ENCODE peak calls at places on chromosomes 11 and 22, in eight cellular contexts. N is GM23248, T is tibial artery, C is hepatocyte, D is IMR-90, J is right lobe of liver, G is K562, W is Peyer's patch. V is an unnamed sample. For H3K4me1, the result is how much of the 10 kb centered on the place peaks cover.

GRCh38 chr11:112770017-112770416 is 191.2 kb upstream of the NCAM1 start:
- DNase-seq in N (no peak), T (no peak), C (no peak), D (no peak), J (no peak), G (no peak), W (no peak), V (no peak)

GRCh38 chr22:24542641-24543040 is 12.3 kb downstream of the GUCD1 start:
- DNase-seq in N (no peak), T (no peak), C (no peak), D (no peak), J (peak), G (no peak), W (no peak), V (no peak)

GRCh38 chr22:43281400-43281799 is 61.8 kb downstream of the SCUBE1 start:
- DNase-seq in N (no peak), T (no peak), C (no peak), D (no peak), J (no peak), G (no peak), W (no peak), V (no peak)

GRCh38 chr22:17627961-17628303 is 617 bp downstream of the ATP6V1E1 start:
- DNase-seq in N (peak), T (no peak), C (no peak), D (no peak), J (no peak), G (no peak), W (no peak), V (no peak)

GRCh38 chr11:92266821-92267220 is 42.2 kb downstream of the FAT3 start:
- DNase-seq in N (no peak), T (no peak), C (peak), D (no peak), J (peak), G (no peak), W (no peak), V (no peak)

GRCh38 chr22:30572840-30573593 is 1.4 kb downstream of the GAL3ST1 start:
- DNase-seq in N (peak), T (no peak), C (peak), D (no peak), J (no peak), G (no peak), W (peak), V (no peak)

GRCh38 chr22:20141186-20142077 is 9.4 kb downstream of the CCDC188 start:
- DNase-seq in N (peak), T (no peak), C (no peak), D (peak), J (no peak), G (no peak), W (no peak), V (no peak)

GRCh38 chr11:1574256-1575242 is 2.5 kb upstream of the DUSP8 start:
- DNase-seq in N (peak), T (peak), C (peak), D (peak), J (peak), G (peak), W (peak), V (peak)

GRCh38 chr11:45390407-45390806 is 104.3 kb upstream of the SYT13 start:
- DNase-seq in N (peak), T (no peak), C (no peak), D (no peak), J (peak), G (no peak), W (peak), V (no peak)

GRCh38 chr22:48798281-48799226 is 1029.1 kb downstream of the BRD1 start:
- DNase-seq in N (no peak), T (no peak), C (no peak), D (no peak), J (no peak), G (no peak), W (no peak), V (no peak)

GRCh38 chr11:92867913-92868619 is 101.4 kb upstream of the MTNR1B start:
- DNase-seq in N (no peak), T (no peak), C (peak), D (no peak), J (no peak), G (no peak), W (no peak), V (no peak)

GRCh38 chr11:97974798-97975498 is 1045.8 kb upstream of the CNTN5 start:
- DNase-seq in N (no peak), T (no peak), C (no peak), D (no peak), J (no peak), G (no peak), W (no peak), V (no peak)

GRCh38 chr11:17519486-17519885 is 24.7 kb downstream of the USH1C start:
- DNase-seq in N (no peak), T (no peak), C (no peak), D (no peak), J (no peak), G (no peak), W (no peak), V (no peak)

GRCh38 chr11:10263929-10264328 is 30.1 kb downstream of the SBF2 start:
- DNase-seq in N (peak), T (no peak), C (no peak), D (peak), J (no peak), G (no peak), W (no peak), V (no peak)

GRCh38 chr11:85663781-85664560 is 958 bp downstream of the CREBZF start:
- DNase-seq in N (peak), T (peak), C (peak), D (peak), J (peak), G (peak), W (peak), V (peak)

GRCh38 chr22:46815132-46815531 is 52.7 kb downstream of the TBC1D22A start:
- DNase-seq in N (no peak), T (no peak), C (no peak), D (no peak), J (peak), G (no peak), W (peak), V (peak)

GRCh38 chr22:41532908-41533825 is 11.1 kb downstream of the POLR3H start:
- DNase-seq in N (peak), T (peak), C (peak), D (peak), J (no peak), G (peak), W (peak), V (peak)

GRCh38 chr22:35987487-35987886 is 41.1 kb downstream of the RBFOX2 start:
- DNase-seq in N (peak), T (no peak), C (peak), D (peak), J (no peak), G (no peak), W (no peak), V (no peak)

GRCh38 chr22:38448945-38449745 is 5.9 kb downstream of the KCNJ4 start:
- DNase-seq in N (no peak), T (no peak), C (no peak), D (no peak), J (no peak), G (no peak), W (no peak), V (no peak)

GRCh38 chr11:79269923-79270322 is 170.9 kb downstream of the TENM4 start:
- DNase-seq in N (no peak), T (no peak), C (no peak), D (no peak), J (no peak), G (no peak), W (no peak), V (no peak)

GRCh38 chr22:45263790-45264269 is 20.9 kb upstream of the UPK3A start:
- DNase-seq in N (peak), T (peak), C (peak), D (peak), J (peak), G (peak), W (peak), V (peak)

GRCh38 chr11:124801014-124801413 is 808 bp upstream of the MSANTD2 start:
- DNase-seq in N (peak), T (no peak), C (peak), D (peak), J (no peak), G (no peak), W (no peak), V (no peak)

GRCh38 chr11:69852051-69852450 is 32.8 kb upstream of the FGF3 start:
- DNase-seq in N (no peak), T (no peak), C (no peak), D (no peak), J (no peak), G (no peak), W (no peak), V (no peak)

GRCh38 chr11:1302041-1302460 is 7.4 kb downstream of the TOLLIP start:
- DNase-seq in N (no peak), T (no peak), C (no peak), D (no peak), J (no peak), G (no peak), W (peak), V (peak)

GRCh38 chr11:29271616-29272015 is 745.2 kb downstream of the KCNA4 start:
- DNase-seq in N (no peak), T (no peak), C (no peak), D (peak), J (no peak), G (no peak), W (no peak), V (no peak)

GRCh38 chr11:23413057-23413456 is 552.8 kb upstream of the CCDC179 start:
- DNase-seq in N (no peak), T (no peak), C (no peak), D (peak), J (no peak), G (no peak), W (no peak), V (no peak)

GRCh38 chr11:4038973-4039372 is 55.6 kb upstream of the RRM1 start:
- DNase-seq in N (peak), T (no peak), C (no peak), D (peak), J (no peak), G (no peak), W (no peak), V (no peak)

GRCh38 chr11:61955416-61956135 is 5.4 kb downstream of the BEST1 start:
- DNase-seq in N (peak), T (no peak), C (peak), D (no peak), J (no peak), G (peak), W (no peak), V (peak)

GRCh38 chr22:40235418-40235817 is 57.7 kb downstream of the TNRC6B start:
- DNase-seq in N (peak), T (no peak), C (no peak), D (no peak), J (no peak), G (no peak), W (no peak), V (no peak)

GRCh38 chr11:130088909-130089668 is 19.4 kb downstream of the APLP2 start:
- DNase-seq in N (no peak), T (no peak), C (no peak), D (no peak), J (no peak), G (no peak), W (no peak), V (no peak)

GRCh38 chr11:123219066-123219697 is 24.1 kb upstream of the CLMP start:
- DNase-seq in N (peak), T (no peak), C (peak), D (peak), J (no peak), G (no peak), W (peak), V (no peak)

GRCh38 chr11:123060265-123061000 is 1.5 kb downstream of the HSPA8 start:
- DNase-seq in N (no peak), T (no peak), C (no peak), D (no peak), J (no peak), G (no peak), W (no peak), V (no peak)

GRCh38 chr11:34345991-34346480 is 11.8 kb downstream of the ABTB2 start:
- DNase-seq in N (peak), T (peak), C (no peak), D (peak), J (no peak), G (no peak), W (no peak), V (peak)

GRCh38 chr11:34346551-34346950 is 11.3 kb downstream of the ABTB2 start:
- DNase-seq in N (peak), T (peak), C (no peak), D (no peak), J (no peak), G (no peak), W (no peak), V (no peak)

GRCh38 chr11:34344410-34345011 is 13.3 kb downstream of the ABTB2 start:
- DNase-seq in N (no peak), T (no peak), C (no peak), D (no peak), J (no peak), G (no peak), W (no peak), V (no peak)

GRCh38 chr11:34343686-34344085 is 14.1 kb downstream of the ABTB2 start:
- DNase-seq in N (no peak), T (no peak), C (no peak), D (no peak), J (no peak), G (no peak), W (no peak), V (no peak)

DNA sequence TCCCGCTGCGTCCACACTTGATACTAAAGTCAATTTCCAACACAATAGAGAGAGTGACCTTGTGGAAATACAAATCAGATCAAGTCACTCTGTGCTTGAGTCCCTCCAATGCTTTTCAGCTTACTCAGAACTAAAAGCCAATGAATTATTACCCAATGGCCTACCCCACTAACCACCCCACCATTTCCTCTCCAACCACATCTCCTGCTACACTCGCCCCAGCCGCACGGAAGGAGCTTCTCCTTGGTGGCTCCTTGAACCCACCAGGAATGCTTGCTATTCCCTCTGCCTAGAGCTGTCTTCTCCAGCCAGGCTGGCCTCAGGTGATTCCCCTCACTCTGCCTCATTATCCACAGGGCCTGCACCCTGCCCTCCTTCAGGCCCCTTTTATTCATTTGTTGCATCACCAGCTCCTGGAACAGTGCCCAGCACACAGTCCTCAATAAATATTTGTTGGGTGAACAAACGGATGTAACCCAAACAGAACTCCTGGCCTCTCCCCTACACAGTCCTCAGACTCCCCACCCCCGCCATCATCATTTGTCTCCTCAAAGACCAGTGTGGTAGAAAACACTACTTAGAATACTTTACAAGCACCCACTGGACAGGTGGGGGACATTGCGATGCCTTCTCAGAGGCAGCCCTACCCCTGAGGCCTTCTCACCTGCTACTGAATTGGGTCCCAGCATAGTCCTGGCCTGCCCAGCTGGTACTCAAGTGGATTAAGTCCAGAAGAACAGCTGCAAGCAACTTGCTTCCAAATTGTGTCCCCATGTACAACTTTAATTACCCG is 12.6 kb downstream of the ABTB2 start:
- DNase-seq in N (peak), T (peak), C (peak), D (peak), J (peak), G (no peak), W (no peak), V (peak)
- H3K4me1 ChIP-seq in N (half or more), T (half or more), C (half or more), D (under half), J (half or more), G (under half), W (under half), V (under half)

GRCh38 chr11:131504199-131504949 is 134.0 kb downstream of the NTM start:
- DNase-seq in N (no peak), T (no peak), C (peak), D (no peak), J (no peak), G (no peak), W (no peak), V (no peak)
- H3K4me1 ChIP-seq in N (under half), T (under half), C (under half), D (under half), J (under half), G (under half), W (under half), V (under half)

DNA sequence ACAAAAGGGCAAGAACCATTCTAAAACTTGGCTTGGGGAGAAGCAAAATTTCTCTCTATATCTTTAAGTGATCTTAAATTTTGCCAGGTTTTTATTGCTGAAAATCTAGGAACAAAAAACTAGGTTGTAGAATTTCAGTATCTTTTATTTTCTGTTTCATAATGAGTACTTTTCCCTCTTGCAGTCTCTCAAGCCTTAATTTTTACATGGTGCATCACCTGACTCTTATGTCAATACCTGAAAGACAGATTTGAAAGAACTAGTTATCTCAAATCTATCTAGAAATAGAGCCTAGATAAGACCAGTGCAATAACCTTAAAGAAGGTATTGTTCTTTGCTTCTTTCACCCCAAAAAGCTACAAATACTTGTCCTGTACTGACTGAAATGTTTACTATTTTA is 122.1 kb downstream of the TRIM44 start:
- DNase-seq in N (no peak), T (no peak), C (no peak), D (no peak), J (no peak), G (no peak), W (no peak), V (no peak)
- H3K4me1 ChIP-seq in N (under half), T (under half), C (under half), D (under half), J (under half), G (under half), W (under half), V (under half)

DNA sequence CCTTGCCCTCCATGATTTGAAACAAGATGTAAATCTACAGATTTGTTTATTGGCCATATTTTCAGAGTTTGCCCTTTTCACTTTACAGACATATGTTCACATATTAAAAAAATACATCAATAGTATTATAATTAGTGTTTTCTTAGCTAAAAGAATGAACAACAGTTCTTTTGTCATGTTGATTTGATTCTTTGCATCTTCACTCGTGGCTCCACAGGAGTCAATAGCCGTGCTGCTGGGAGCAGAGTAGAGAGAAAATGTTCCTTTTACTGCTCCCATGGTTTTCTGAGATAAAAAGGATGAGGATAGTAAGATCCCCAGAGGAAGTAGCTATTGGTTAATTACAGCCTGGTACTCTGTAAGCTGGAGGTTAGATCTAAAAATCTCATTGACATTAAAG is 151.2 kb downstream of the PGR start:
- DNase-seq in N (no peak), T (no peak), C (no peak), D (no peak), J (no peak), G (no peak), W (no peak), V (no peak)
- H3K4me1 ChIP-seq in N (under half), T (under half), C (under half), D (under half), J (under half), G (under half), W (under half), V (under half)

GRCh38 chr11:128496684-128497056 is 90.7 kb downstream of the ETS1 start:
- DNase-seq in N (peak), T (peak), C (no peak), D (no peak), J (no peak), G (no peak), W (no peak), V (no peak)

GRCh38 chr11:128499613-128500213 is 87.6 kb downstream of the ETS1 start:
- DNase-seq in N (no peak), T (no peak), C (no peak), D (no peak), J (no peak), G (no peak), W (no peak), V (no peak)

GRCh38 chr11:128498846-128499245 is 88.5 kb downstream of the ETS1 start:
- DNase-seq in N (peak), T (no peak), C (no peak), D (peak), J (no peak), G (no peak), W (no peak), V (no peak)

GRCh38 chr11:128496249-128496648 is 91.1 kb downstream of the ETS1 start:
- DNase-seq in N (no peak), T (no peak), C (no peak), D (no peak), J (no peak), G (no peak), W (no peak), V (no peak)

DNA sequence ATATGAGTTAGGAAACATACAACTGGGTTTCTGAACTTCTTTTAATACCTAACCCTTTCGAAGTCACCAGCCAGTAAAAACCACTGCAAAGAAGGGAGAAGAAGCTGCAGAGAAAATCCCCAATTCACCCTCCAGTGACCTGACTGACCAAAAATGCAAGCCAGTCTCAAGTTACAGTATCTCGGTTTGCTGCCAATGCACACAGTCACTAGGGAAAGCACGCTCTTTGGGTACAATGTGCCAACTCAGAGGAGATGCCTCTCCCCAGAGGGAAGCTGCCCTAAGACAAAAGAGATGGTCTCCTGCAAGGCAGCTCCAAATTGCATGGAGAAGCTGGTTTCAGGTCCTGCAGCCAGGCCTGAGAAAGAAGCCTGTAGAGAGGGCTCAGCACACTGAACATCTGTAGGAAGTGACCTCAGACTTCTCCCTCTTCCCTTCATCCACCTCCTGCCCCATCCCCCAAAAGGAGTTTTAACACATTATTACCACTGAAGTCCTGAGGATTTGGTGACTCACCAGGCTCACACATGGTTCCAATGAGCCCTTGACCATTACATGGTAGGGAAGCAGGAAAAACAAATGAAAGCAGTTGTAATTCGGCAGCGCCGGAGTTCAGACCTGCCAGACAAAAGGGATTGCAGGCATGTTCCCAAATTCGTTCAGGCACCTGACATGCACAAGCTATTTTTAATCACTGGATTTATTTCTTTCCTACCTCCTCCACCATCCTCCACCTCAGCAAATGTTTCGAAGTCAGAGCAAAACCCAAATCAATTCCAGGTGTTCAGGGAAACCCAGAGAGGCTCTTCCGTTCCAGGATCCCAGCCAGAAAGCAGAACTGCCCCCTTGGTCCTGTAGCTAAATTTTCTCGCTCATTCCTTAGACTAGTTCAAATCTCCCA is 90.1 kb downstream of the ETS1 start:
- DNase-seq in N (peak), T (peak), C (peak), D (peak), J (no peak), G (no peak), W (no peak), V (peak)
- H3K4me1 ChIP-seq in N (half or more), T (half or more), C (under half), D (under half), J (under half), G (under half), W (under half), V (under half)

V was measured in aorta.